ENCODE peak calls at places on chromosomes 13 and 19, in eight cellular contexts. Z is tibial nerve, D is nephron progenitor cell, G is epithelial cell of esophagus, I is keratinocyte, X is GM12865, O is lower leg skin, Y is cardiac fibroblast. N is an unnamed sample.

GRCh38 chr13:23467048-23467931 is 33.8 kb upstream of the SACS start:
- DNase-seq in Z (no peak), D (no peak), G (no peak), I (no peak), X (peak), O (no peak), Y (no peak), N (no peak)

GRCh38 chr13:95588721-95589120 is 36.2 kb downstream of the CLDN10 start:
- DNase-seq in Z (no peak), D (no peak), G (peak), I (no peak), X (no peak), O (no peak), Y (no peak), N (peak)

GRCh38 chr19:3203754-3204645 is 18.3 kb downstream of the NCLN start:
- DNase-seq in Z (no peak), D (no peak), G (no peak), I (no peak), X (no peak), O (no peak), Y (no peak), N (no peak)

GRCh38 chr13:20121154-20121515 is 39.7 kb downstream of the GJA3 start:
- DNase-seq in Z (no peak), D (no peak), G (no peak), I (no peak), X (no peak), O (no peak), Y (no peak), N (no peak)

GRCh38 chr19:49712397-49712859 is 21.5 kb downstream of the CPT1C start:
- DNase-seq in Z (no peak), D (peak), G (peak), I (no peak), X (peak), O (no peak), Y (peak), N (peak)

GRCh38 chr13:80030491-80030890 is 310.4 kb downstream of the SPRY2 start:
- DNase-seq in Z (no peak), D (no peak), G (peak), I (no peak), X (peak), O (no peak), Y (peak), N (peak)

GRCh38 chr13:107842562-107843180 is 372.7 kb downstream of the LIG4 start:
- DNase-seq in Z (no peak), D (no peak), G (no peak), I (no peak), X (no peak), O (no peak), Y (peak), N (peak)

GRCh38 chr13:99501952-99502310 is 659 bp downstream of the TM9SF2 start:
- DNase-seq in Z (no peak), D (peak), G (peak), I (no peak), X (peak), O (peak), Y (peak), N (no peak)

GRCh38 chr13:37934339-37935191 is 65.0 kb upstream of the TRPC4 start:
- DNase-seq in Z (no peak), D (no peak), G (no peak), I (no peak), X (no peak), O (no peak), Y (no peak), N (no peak)

GRCh38 chr19:19280561-19280960 is 7.5 kb upstream of the TM6SF2 start:
- DNase-seq in Z (no peak), D (no peak), G (no peak), I (no peak), X (no peak), O (no peak), Y (peak), N (no peak)

GRCh38 chr13:94312511-94313191 is 166.8 kb downstream of the DCT start:
- DNase-seq in Z (no peak), D (peak), G (peak), I (no peak), X (peak), O (no peak), Y (no peak), N (no peak)

GRCh38 chr19:489418-490196 is 6.7 kb upstream of the MADCAM1 start:
- DNase-seq in Z (no peak), D (no peak), G (no peak), I (no peak), X (no peak), O (peak), Y (peak), N (no peak)

GRCh38 chr19:17052439-17052838 is 22.8 kb downstream of the HAUS8 start:
- DNase-seq in Z (no peak), D (peak), G (peak), I (no peak), X (peak), O (no peak), Y (peak), N (peak)

GRCh38 chr19:34335914-34336313 is 29.1 kb upstream of the GPI start:
- DNase-seq in Z (no peak), D (no peak), G (no peak), I (no peak), X (no peak), O (no peak), Y (no peak), N (no peak)

GRCh38 chr19:18156841-18157464 is 4.0 kb downstream of the PIK3R2 start:
- DNase-seq in Z (peak), D (no peak), G (peak), I (no peak), X (no peak), O (peak), Y (peak), N (peak)

GRCh38 chr13:27425151-27425917 is 915 bp downstream of the GTF3A start:
- DNase-seq in Z (no peak), D (no peak), G (no peak), I (no peak), X (peak), O (no peak), Y (no peak), N (peak)

GRCh38 chr19:40578442-40578908 is 1.8 kb downstream of the SHKBP1 start:
- DNase-seq in Z (no peak), D (no peak), G (no peak), I (no peak), X (peak), O (no peak), Y (peak), N (no peak)

GRCh38 chr13:21149568-21149967 is 26.8 kb downstream of the SKA3 start:
- DNase-seq in Z (no peak), D (no peak), G (no peak), I (no peak), X (no peak), O (no peak), Y (peak), N (no peak)

GRCh38 chr19:13902993-13903555 is 2.8 kb downstream of the BRME1 start:
- DNase-seq in Z (no peak), D (no peak), G (no peak), I (no peak), X (peak), O (no peak), Y (no peak), N (peak)

GRCh38 chr19:10209305-10209704 is 14.6 kb upstream of the DNMT1 start:
- DNase-seq in Z (no peak), D (no peak), G (peak), I (no peak), X (no peak), O (no peak), Y (peak), N (no peak)

GRCh38 chr19:45528149-45528743 is 21.0 kb downstream of the VASP start:
- DNase-seq in Z (no peak), D (no peak), G (peak), I (peak), X (no peak), O (no peak), Y (peak), N (peak)
- TF ChIP-seq CTCF in Z (no peak), D (no peak), G (no peak), I (no peak), X (no peak), O (no peak), Y (no peak), N (no peak)

DNA sequence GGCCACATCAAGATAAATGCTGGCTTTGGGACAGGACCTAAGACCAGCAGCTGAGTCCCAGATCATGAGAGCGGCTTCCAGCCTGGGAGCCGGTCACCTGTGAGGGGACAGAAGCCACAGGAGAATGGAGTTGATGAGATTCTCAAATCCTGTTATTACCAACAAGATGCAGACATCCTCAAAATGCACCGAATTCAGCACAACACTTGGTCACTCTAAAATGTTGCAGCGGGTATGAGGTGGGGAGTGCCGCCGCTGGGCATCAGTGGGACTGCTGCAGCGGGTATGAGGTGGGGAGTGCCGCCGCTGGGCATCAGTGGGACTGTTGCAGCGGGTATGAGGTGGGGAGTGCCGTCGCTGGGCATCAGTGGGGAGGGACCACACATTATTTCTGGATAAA is 21.2 kb downstream of the RANBP3 start:
- DNase-seq in Z (no peak), D (no peak), G (no peak), I (no peak), X (no peak), O (no peak), Y (no peak), N (no peak)
- TF ChIP-seq CTCF in Z (no peak), D (no peak), G (no peak), I (no peak), X (no peak), O (no peak), Y (no peak), N (no peak)

GRCh38 chr19:37941820-37942515 is 35.0 kb downstream of the SIPA1L3 start:
- DNase-seq in Z (no peak), D (no peak), G (no peak), I (no peak), X (no peak), O (peak), Y (no peak), N (no peak)
- TF ChIP-seq CTCF in Z (no peak), D (no peak), G (no peak), I (no peak), X (no peak), O (no peak), Y (no peak), N (no peak)

GRCh38 chr19:11346104-11346940 is at the start of the genes CCDC159 and TMEM205:
- DNase-seq in Z (peak), D (peak), G (peak), I (peak), X (peak), O (peak), Y (peak), N (peak)
- TF ChIP-seq CTCF in Z (no peak), D (no peak), G (no peak), I (no peak), X (peak), O (no peak), Y (no peak), N (no peak)

N was measured in MCF 10A.